ENCODE peak calls at places on chromosomes 3 and 15, in ten cellular contexts. One of them, this sample, is unnamed.

GRCh38 chr3:14446988-14447570 is 44.7 kb downstream of the SLC6A6 start:
- DNase-seq in HepG2: no peak
- DNase-seq in lower leg skin: no peak
- DNase-seq in esophagus squamous epithelium: no peak
- DNase-seq in sigmoid colon: no peak
- DNase-seq in IMR-90: no peak
- DNase-seq in body of pancreas: no peak
- DNase-seq in breast epithelium: no peak
- DNase-seq in uterus: no peak
- DNase-seq in gastrocnemius medialis: no peak
- DNase-seq in this sample: no peak

GRCh38 chr3:112672716-112673506 is 32.0 kb upstream of the CCDC80 start:
- DNase-seq in HepG2: no peak
- DNase-seq in body of pancreas: no peak
- DNase-seq in uterus: no peak
- DNase-seq in sigmoid colon: no peak
- DNase-seq in lower leg skin: no peak
- DNase-seq in gastrocnemius medialis: no peak
- DNase-seq in esophagus squamous epithelium: no peak
- DNase-seq in IMR-90: no peak
- DNase-seq in breast epithelium: no peak
- DNase-seq in this sample: no peak

GRCh38 chr15:83767786-83768185 is 113.9 kb downstream of the ADAMTSL3 start:
- DNase-seq in uterus: no peak
- DNase-seq in sigmoid colon: no peak
- DNase-seq in breast epithelium: no peak
- DNase-seq in body of pancreas: no peak
- DNase-seq in lower leg skin: no peak
- DNase-seq in esophagus squamous epithelium: no peak
- DNase-seq in HepG2: no peak
- DNase-seq in gastrocnemius medialis: no peak
- DNase-seq in IMR-90: peak
- DNase-seq in this sample: no peak

GRCh38 chr3:39804951-39805350 is 4.5 kb upstream of the MYRIP start:
- DNase-seq in sigmoid colon: no peak
- DNase-seq in gastrocnemius medialis: no peak
- DNase-seq in esophagus squamous epithelium: no peak
- DNase-seq in body of pancreas: no peak
- DNase-seq in breast epithelium: no peak
- DNase-seq in uterus: no peak
- DNase-seq in HepG2: no peak
- DNase-seq in lower leg skin: no peak
- DNase-seq in IMR-90: no peak
- DNase-seq in this sample: no peak

GRCh38 chr15:89669309-89669865 is 9.8 kb downstream of the PLIN1 start:
- DNase-seq in esophagus squamous epithelium: no peak
- DNase-seq in breast epithelium: no peak
- DNase-seq in IMR-90: no peak
- DNase-seq in gastrocnemius medialis: no peak
- DNase-seq in lower leg skin: no peak
- DNase-seq in HepG2: no peak
- DNase-seq in sigmoid colon: no peak
- DNase-seq in uterus: no peak
- DNase-seq in body of pancreas: no peak
- DNase-seq in this sample: peak

GRCh38 chr15:67824900-67825879 is at the start of gene SKOR1:
- DNase-seq in breast epithelium: peak
- DNase-seq in esophagus squamous epithelium: no peak
- DNase-seq in IMR-90: peak
- DNase-seq in HepG2: no peak
- DNase-seq in gastrocnemius medialis: no peak
- DNase-seq in body of pancreas: no peak
- DNase-seq in uterus: no peak
- DNase-seq in lower leg skin: no peak
- DNase-seq in sigmoid colon: peak
- DNase-seq in this sample: no peak

GRCh38 chr3:196064006-196064405 is 17.9 kb downstream of the TFRC start:
- DNase-seq in lower leg skin: no peak
- DNase-seq in IMR-90: peak
- DNase-seq in uterus: no peak
- DNase-seq in body of pancreas: no peak
- DNase-seq in gastrocnemius medialis: no peak
- DNase-seq in esophagus squamous epithelium: no peak
- DNase-seq in breast epithelium: no peak
- DNase-seq in sigmoid colon: no peak
- DNase-seq in HepG2: no peak
- DNase-seq in this sample: no peak

GRCh38 chr3:38738630-38739395 is 77.2 kb downstream of the SCN10A start:
- DNase-seq in HepG2: peak
- DNase-seq in uterus: no peak
- DNase-seq in esophagus squamous epithelium: no peak
- DNase-seq in sigmoid colon: no peak
- DNase-seq in gastrocnemius medialis: no peak
- DNase-seq in IMR-90: peak
- DNase-seq in breast epithelium: no peak
- DNase-seq in lower leg skin: no peak
- DNase-seq in body of pancreas: peak
- DNase-seq in this sample: no peak

GRCh38 chr15:90959894-90960293 is 5.2 kb downstream of the RCCD1 start:
- DNase-seq in IMR-90: peak
- DNase-seq in esophagus squamous epithelium: no peak
- DNase-seq in sigmoid colon: peak
- DNase-seq in uterus: no peak
- DNase-seq in gastrocnemius medialis: peak
- DNase-seq in HepG2: no peak
- DNase-seq in breast epithelium: no peak
- DNase-seq in lower leg skin: no peak
- DNase-seq in body of pancreas: no peak
- DNase-seq in this sample: no peak

GRCh38 chr3:179037361-179037760 is 34.2 kb downstream of the ZMAT3 start:
- DNase-seq in breast epithelium: peak
- DNase-seq in HepG2: no peak
- DNase-seq in IMR-90: peak
- DNase-seq in sigmoid colon: peak
- DNase-seq in gastrocnemius medialis: no peak
- DNase-seq in uterus: peak
- DNase-seq in esophagus squamous epithelium: no peak
- DNase-seq in lower leg skin: peak
- DNase-seq in body of pancreas: no peak
- DNase-seq in this sample: peak

GRCh38 chr3:179036226-179036625 is 35.4 kb downstream of the ZMAT3 start:
- DNase-seq in breast epithelium: no peak
- DNase-seq in HepG2: no peak
- DNase-seq in esophagus squamous epithelium: no peak
- DNase-seq in body of pancreas: no peak
- DNase-seq in IMR-90: no peak
- DNase-seq in lower leg skin: no peak
- DNase-seq in sigmoid colon: no peak
- DNase-seq in gastrocnemius medialis: no peak
- DNase-seq in uterus: no peak
- DNase-seq in this sample: no peak

GRCh38 chr3:179035232-179035631 is 36.4 kb downstream of the ZMAT3 start:
- DNase-seq in lower leg skin: no peak
- DNase-seq in body of pancreas: no peak
- DNase-seq in breast epithelium: no peak
- DNase-seq in IMR-90: no peak
- DNase-seq in esophagus squamous epithelium: no peak
- DNase-seq in gastrocnemius medialis: no peak
- DNase-seq in HepG2: no peak
- DNase-seq in sigmoid colon: no peak
- DNase-seq in uterus: no peak
- DNase-seq in this sample: no peak

GRCh38 chr3:179038216-179038898 is 33.3 kb downstream of the ZMAT3 start:
- DNase-seq in uterus: no peak
- DNase-seq in breast epithelium: no peak
- DNase-seq in IMR-90: no peak
- DNase-seq in lower leg skin: no peak
- DNase-seq in gastrocnemius medialis: no peak
- DNase-seq in body of pancreas: no peak
- DNase-seq in sigmoid colon: no peak
- DNase-seq in esophagus squamous epithelium: no peak
- DNase-seq in HepG2: no peak
- DNase-seq in this sample: no peak

DNA sequence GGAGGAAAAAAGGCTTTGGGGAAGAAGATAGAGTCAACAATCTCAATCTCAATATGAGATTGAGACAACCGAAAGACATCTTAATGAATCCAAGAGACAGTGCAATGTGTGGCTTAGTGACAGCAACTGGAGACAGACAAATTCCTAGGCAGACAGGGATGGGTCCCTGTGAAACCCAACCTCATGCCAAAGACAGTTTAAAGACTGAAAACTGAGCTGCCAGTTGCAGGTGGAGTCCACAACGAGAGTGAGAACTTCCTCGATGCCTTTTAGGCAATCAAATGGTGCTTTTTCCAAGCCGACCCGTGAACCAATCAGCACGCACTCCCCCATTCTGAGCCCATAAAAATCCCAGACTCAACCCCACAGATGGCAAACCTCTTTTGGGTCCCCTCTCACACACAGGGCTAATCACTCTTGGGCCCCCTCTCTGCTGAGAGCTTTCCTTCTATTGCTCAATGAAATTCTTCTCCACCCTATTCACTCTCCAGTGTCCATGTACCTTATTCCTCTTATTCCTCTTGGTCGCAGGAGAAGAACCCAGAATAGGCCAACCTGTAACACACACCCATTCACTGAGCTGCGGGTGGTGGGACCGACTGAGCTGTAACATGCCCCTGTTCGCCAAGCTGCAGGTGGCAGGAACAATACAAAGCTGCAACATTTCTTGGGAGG is 34.8 kb downstream of the ZMAT3 start:
- DNase-seq in sigmoid colon: no peak
- DNase-seq in breast epithelium: no peak
- DNase-seq in esophagus squamous epithelium: no peak
- DNase-seq in HepG2: no peak
- DNase-seq in uterus: no peak
- DNase-seq in gastrocnemius medialis: no peak
- DNase-seq in lower leg skin: no peak
- DNase-seq in body of pancreas: no peak
- DNase-seq in IMR-90: no peak
- DNase-seq in this sample: no peak
- H3K4me3 ChIP-seq in sigmoid colon: no peak
- H3K4me3 ChIP-seq in breast epithelium: no peak
- H3K4me3 ChIP-seq in esophagus squamous epithelium: no peak
- H3K4me3 ChIP-seq in HepG2: no peak
- H3K4me3 ChIP-seq in uterus: no peak
- H3K4me3 ChIP-seq in gastrocnemius medialis: no peak
- H3K4me3 ChIP-seq in lower leg skin: no peak
- H3K4me3 ChIP-seq in body of pancreas: no peak
- H3K4me3 ChIP-seq in IMR-90: no peak
- H3K4me3 ChIP-seq in this sample: no peak

DNA sequence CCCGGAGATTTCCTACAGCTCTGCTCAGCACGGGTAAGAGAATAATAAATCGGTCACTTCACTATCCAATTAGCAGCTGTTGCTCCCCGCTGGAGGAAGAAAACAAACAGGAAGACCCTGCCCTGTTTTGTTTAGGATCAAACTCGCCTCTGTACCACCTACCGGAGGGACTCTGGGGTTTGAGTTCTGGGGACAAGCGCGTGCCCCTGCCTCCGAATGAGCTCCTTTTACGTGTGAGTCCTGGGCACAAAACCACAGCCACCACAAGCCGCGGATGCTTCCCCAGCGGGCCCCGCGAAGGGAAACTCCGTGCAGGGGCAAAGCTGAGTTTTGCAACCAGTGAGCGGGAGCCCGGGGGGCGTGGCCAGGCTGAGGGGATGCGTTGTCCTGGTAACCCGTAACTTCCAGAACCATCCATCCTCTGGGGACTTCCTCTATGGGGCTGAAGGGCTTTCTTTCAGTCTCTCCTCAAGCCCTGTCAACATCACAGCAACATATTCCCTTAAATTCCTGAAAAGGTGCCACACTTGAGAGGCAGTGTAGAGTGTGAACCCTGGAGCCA is 315.8 kb upstream of the PROK2 start:
- DNase-seq in esophagus squamous epithelium: peak
- DNase-seq in body of pancreas: peak
- DNase-seq in HepG2: no peak
- DNase-seq in IMR-90: peak
- DNase-seq in uterus: peak
- DNase-seq in breast epithelium: no peak
- DNase-seq in gastrocnemius medialis: peak
- DNase-seq in lower leg skin: peak
- DNase-seq in sigmoid colon: peak
- DNase-seq in this sample: peak
- TF ChIP-seq POLR2A in esophagus squamous epithelium: peak
- TF ChIP-seq POLR2A in body of pancreas: peak
- TF ChIP-seq POLR2A in HepG2: no peak
- TF ChIP-seq POLR2A in IMR-90: no peak
- TF ChIP-seq POLR2A in uterus: peak
- TF ChIP-seq POLR2A in breast epithelium: no peak
- TF ChIP-seq POLR2A in gastrocnemius medialis: no peak
- TF ChIP-seq POLR2A in lower leg skin: no peak
- TF ChIP-seq POLR2A in sigmoid colon: no peak
- TF ChIP-seq POLR2A in this sample: no peak

DNA sequence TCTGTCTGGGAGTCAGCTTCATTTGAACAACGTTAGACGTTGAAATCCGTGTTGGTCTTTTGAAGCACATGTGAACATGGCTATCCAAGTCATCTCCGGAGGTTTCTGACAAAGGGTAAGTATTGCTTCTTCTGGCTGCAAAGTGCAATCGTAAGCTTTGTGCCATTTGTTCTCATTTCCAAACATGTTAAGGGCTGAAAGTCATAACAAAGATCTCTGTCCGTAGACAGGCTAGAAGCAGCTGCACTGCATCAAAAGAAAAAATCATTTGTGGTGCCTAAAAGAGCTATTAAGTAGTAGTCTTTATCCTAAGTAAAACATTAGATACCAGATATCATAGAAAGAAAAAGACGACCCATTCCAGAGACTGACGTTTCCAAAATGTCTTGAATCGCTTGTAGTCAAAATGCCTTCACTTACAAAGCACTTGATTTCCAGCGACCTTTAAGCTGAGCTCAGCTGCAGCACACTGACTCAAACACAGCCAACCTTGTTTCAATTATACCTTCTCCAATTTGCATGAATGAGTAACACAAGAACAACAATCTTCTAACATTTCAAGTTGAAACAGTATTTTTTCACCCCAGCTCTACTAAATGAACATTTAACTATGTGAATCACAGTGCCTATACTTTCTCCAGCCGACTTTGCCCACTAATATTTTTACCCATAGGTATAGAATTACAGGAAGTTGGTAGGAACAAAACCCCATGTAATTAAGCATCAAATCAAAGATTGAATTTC is 76.6 kb downstream of the NEDD4 start:
- DNase-seq in sigmoid colon: no peak
- DNase-seq in HepG2: no peak
- DNase-seq in IMR-90: peak
- DNase-seq in gastrocnemius medialis: no peak
- DNase-seq in esophagus squamous epithelium: no peak
- DNase-seq in uterus: no peak
- DNase-seq in breast epithelium: no peak
- DNase-seq in lower leg skin: no peak
- DNase-seq in body of pancreas: no peak
- DNase-seq in this sample: no peak
- H3K4me3 ChIP-seq in sigmoid colon: peak
- H3K4me3 ChIP-seq in HepG2: no peak
- H3K4me3 ChIP-seq in IMR-90: peak
- H3K4me3 ChIP-seq in gastrocnemius medialis: peak
- H3K4me3 ChIP-seq in esophagus squamous epithelium: peak
- H3K4me3 ChIP-seq in uterus: no peak
- H3K4me3 ChIP-seq in breast epithelium: no peak
- H3K4me3 ChIP-seq in lower leg skin: no peak
- H3K4me3 ChIP-seq in body of pancreas: no peak
- H3K4me3 ChIP-seq in this sample: no peak

GRCh38 chr3:160565442-160566403 is at the start of gene KPNA4:
- DNase-seq in IMR-90: peak
- DNase-seq in esophagus squamous epithelium: peak
- DNase-seq in breast epithelium: peak
- DNase-seq in HepG2: peak
- DNase-seq in body of pancreas: peak
- DNase-seq in uterus: peak
- DNase-seq in sigmoid colon: peak
- DNase-seq in lower leg skin: peak
- DNase-seq in gastrocnemius medialis: peak
- DNase-seq in this sample: peak
- TF ChIP-seq POLR2A in IMR-90: peak
- TF ChIP-seq POLR2A in esophagus squamous epithelium: peak
- TF ChIP-seq POLR2A in breast epithelium: peak
- TF ChIP-seq POLR2A in HepG2: peak
- TF ChIP-seq POLR2A in body of pancreas: peak
- TF ChIP-seq POLR2A in uterus: peak
- TF ChIP-seq POLR2A in sigmoid colon: peak
- TF ChIP-seq POLR2A in lower leg skin: no peak
- TF ChIP-seq POLR2A in gastrocnemius medialis: peak
- TF ChIP-seq POLR2A in this sample: peak